ENCODE peak calls at places on chromosomes 16 and 17, in nine cellular contexts. One of them, this sample, is unnamed.

GRCh38 chr16:73015612-73016487 is 32.1 kb downstream of the ZFHX3 start:
- DNase-seq in NCI-H1930: no peak
- DNase-seq in IMR-90: no peak
- DNase-seq in activated CD4-positive, alpha-beta T cell treated with anti-CD3 and anti-CD28 coated beads for 36 hours: no peak
- DNase-seq in cardiac fibroblast: no peak
- DNase-seq in AG04449: no peak
- DNase-seq in fibroblast of lung: no peak
- DNase-seq in fibroblast of the aortic adventitia: no peak
- DNase-seq in NT2/D1: no peak
- DNase-seq in this sample: no peak

GRCh38 chr16:88920618-88921602 is 54.5 kb upstream of the PABPN1L start:
- DNase-seq in activated CD4-positive, alpha-beta T cell treated with anti-CD3 and anti-CD28 coated beads for 36 hours: peak; percentile 63
- DNase-seq in AG04449: no peak
- DNase-seq in fibroblast of the aortic adventitia: peak; percentile 80
- DNase-seq in fibroblast of lung: peak; percentile 55
- DNase-seq in NT2/D1: no peak
- DNase-seq in IMR-90: peak; percentile 61
- DNase-seq in cardiac fibroblast: peak; percentile 77
- DNase-seq in NCI-H1930: no peak
- DNase-seq in this sample: peak; percentile 40

GRCh38 chr17:38815576-38816193 is 9.4 kb downstream of the CWC25 start:
- DNase-seq in IMR-90: peak; percentile 59
- DNase-seq in AG04449: no peak
- DNase-seq in cardiac fibroblast: peak; percentile 41
- DNase-seq in NCI-H1930: no peak
- DNase-seq in fibroblast of lung: peak; percentile 87
- DNase-seq in NT2/D1: no peak
- DNase-seq in fibroblast of the aortic adventitia: peak; percentile 44
- DNase-seq in activated CD4-positive, alpha-beta T cell treated with anti-CD3 and anti-CD28 coated beads for 36 hours: peak; percentile 47
- DNase-seq in this sample: no peak

GRCh38 chr16:35795361-35796029 is 2336.1 kb downstream of the TP53TG3F start:
- DNase-seq in activated CD4-positive, alpha-beta T cell treated with anti-CD3 and anti-CD28 coated beads for 36 hours: no peak
- DNase-seq in fibroblast of lung: no peak
- DNase-seq in IMR-90: no peak
- DNase-seq in NCI-H1930: peak; percentile 84
- DNase-seq in cardiac fibroblast: no peak
- DNase-seq in fibroblast of the aortic adventitia: no peak
- DNase-seq in NT2/D1: no peak
- DNase-seq in AG04449: no peak
- DNase-seq in this sample: no peak

GRCh38 chr16:69906838-69907301 is 44.3 kb upstream of the CLEC18A start:
- DNase-seq in AG04449: peak; percentile 59
- DNase-seq in fibroblast of lung: peak; percentile 92
- DNase-seq in NT2/D1: no peak
- DNase-seq in activated CD4-positive, alpha-beta T cell treated with anti-CD3 and anti-CD28 coated beads for 36 hours: no peak
- DNase-seq in fibroblast of the aortic adventitia: peak; percentile 46
- DNase-seq in cardiac fibroblast: peak; percentile 32
- DNase-seq in NCI-H1930: no peak
- DNase-seq in IMR-90: peak; percentile 96
- DNase-seq in this sample: no peak

GRCh38 chr17:49834118-49834743 is 13.6 kb downstream of the TAC4 start:
- DNase-seq in fibroblast of the aortic adventitia: no peak
- DNase-seq in cardiac fibroblast: no peak
- DNase-seq in fibroblast of lung: peak; percentile 82
- DNase-seq in AG04449: no peak
- DNase-seq in NCI-H1930: no peak
- DNase-seq in activated CD4-positive, alpha-beta T cell treated with anti-CD3 and anti-CD28 coated beads for 36 hours: no peak
- DNase-seq in IMR-90: peak; percentile 46
- DNase-seq in NT2/D1: no peak
- DNase-seq in this sample: no peak

GRCh38 chr17:40122944-40123810 is 1.4 kb downstream of the MSL1 start:
- DNase-seq in fibroblast of the aortic adventitia: peak; percentile 55
- DNase-seq in fibroblast of lung: peak; percentile 37
- DNase-seq in activated CD4-positive, alpha-beta T cell treated with anti-CD3 and anti-CD28 coated beads for 36 hours: peak; percentile 73
- DNase-seq in cardiac fibroblast: peak; percentile 52
- DNase-seq in AG04449: no peak
- DNase-seq in IMR-90: peak; percentile 30
- DNase-seq in NCI-H1930: peak; percentile 25
- DNase-seq in NT2/D1: no peak
- DNase-seq in this sample: no peak

GRCh38 chr16:89170346-89171215 is 967 bp upstream of the CDH15 start:
- DNase-seq in IMR-90: no peak
- DNase-seq in NCI-H1930: no peak
- DNase-seq in activated CD4-positive, alpha-beta T cell treated with anti-CD3 and anti-CD28 coated beads for 36 hours: peak; percentile 60
- DNase-seq in NT2/D1: peak; percentile 33
- DNase-seq in cardiac fibroblast: no peak
- DNase-seq in AG04449: no peak
- DNase-seq in fibroblast of the aortic adventitia: no peak
- DNase-seq in fibroblast of lung: no peak
- DNase-seq in this sample: peak; percentile 60

GRCh38 chr17:8458128-8458527 is 22.4 kb downstream of the NDEL1 start:
- DNase-seq in AG04449: no peak
- DNase-seq in fibroblast of lung: no peak
- DNase-seq in NT2/D1: no peak
- DNase-seq in cardiac fibroblast: no peak
- DNase-seq in NCI-H1930: no peak
- DNase-seq in activated CD4-positive, alpha-beta T cell treated with anti-CD3 and anti-CD28 coated beads for 36 hours: no peak
- DNase-seq in IMR-90: no peak
- DNase-seq in fibroblast of the aortic adventitia: no peak
- DNase-seq in this sample: no peak

GRCh38 chr16:15973460-15973859 is 24.0 kb downstream of the ABCC1 start:
- DNase-seq in fibroblast of the aortic adventitia: peak; percentile 56
- DNase-seq in NT2/D1: no peak
- DNase-seq in IMR-90: peak; percentile 62
- DNase-seq in activated CD4-positive, alpha-beta T cell treated with anti-CD3 and anti-CD28 coated beads for 36 hours: no peak
- DNase-seq in NCI-H1930: no peak
- DNase-seq in AG04449: no peak
- DNase-seq in fibroblast of lung: no peak
- DNase-seq in cardiac fibroblast: no peak
- DNase-seq in this sample: no peak